ENCODE peak calls at places on chromosomes 3 and 15, in nine cellular contexts. L is aorta, Z is T-cell, I is pons, B is HEK293T, S is AG08395, C is mucosa of gallbladder, K is SK-N-SH, H is NCI-H1930. F is an unnamed sample.

GRCh38 chr15:69181419-69181818 is 21.0 kb downstream of the GLCE start:
- DNase-seq in H (no peak), L (no peak), B (no peak), Z (no peak), C (no peak), S (peak), K (peak), I (no peak), F (no peak)

GRCh38 chr3:54897028-54897711 is 30.7 kb downstream of the LRTM1 start:
- DNase-seq in B (no peak), S (peak), C (no peak), I (no peak), H (no peak), L (no peak), Z (no peak), K (no peak), F (no peak)

GRCh38 chr3:160618363-160618762 is 53.0 kb upstream of the KPNA4 start:
- DNase-seq in I (no peak), Z (no peak), S (no peak), B (peak), L (no peak), H (no peak), C (peak), K (no peak), F (no peak)

GRCh38 chr3:194163697-194164096 is 27.7 kb downstream of the HES1 start:
- DNase-seq in L (no peak), K (no peak), Z (no peak), S (no peak), C (no peak), B (no peak), I (no peak), H (no peak), F (no peak)

GRCh38 chr15:51004103-51004536 is 90.6 kb downstream of the TNFAIP8L3 start:
- DNase-seq in L (no peak), B (no peak), Z (no peak), H (no peak), I (no peak), K (no peak), C (no peak), S (peak), F (no peak)

GRCh38 chr3:194381460-194381875 is 11.9 kb upstream of the LRRC15 start:
- DNase-seq in I (peak), H (no peak), B (no peak), Z (no peak), K (peak), C (no peak), S (no peak), L (no peak), F (no peak)

GRCh38 chr3:49869525-49870126 is at the start of gene CAMKV:
- DNase-seq in C (no peak), B (peak), S (no peak), K (peak), H (peak), Z (no peak), I (no peak), L (no peak), F (peak)

GRCh38 chr15:70792171-70792573 is 28.8 kb upstream of the UACA start:
- DNase-seq in B (no peak), H (no peak), S (peak), L (no peak), C (no peak), Z (no peak), I (no peak), K (no peak), F (no peak)

GRCh38 chr15:63339836-63340235 is 41.8 kb downstream of the CA12 start:
- DNase-seq in B (no peak), K (no peak), C (no peak), Z (no peak), L (no peak), H (no peak), S (no peak), I (no peak), F (no peak)

GRCh38 chr15:100821327-100821726 is 58.3 kb upstream of the ALDH1A3 start:
- DNase-seq in K (no peak), S (no peak), H (no peak), I (no peak), C (no peak), B (no peak), L (no peak), Z (no peak), F (no peak)

GRCh38 chr3:189212681-189213080 is 40.9 kb downstream of the TPRG1 start:
- DNase-seq in Z (no peak), K (no peak), H (no peak), I (no peak), L (no peak), C (no peak), B (no peak), S (no peak), F (no peak)

GRCh38 chr15:71048913-71049675 is 66.2 kb upstream of the THSD4 start:
- DNase-seq in C (no peak), S (peak), K (no peak), Z (no peak), L (no peak), H (no peak), I (no peak), B (no peak), F (no peak)

GRCh38 chr3:100429187-100429586 is 27.8 kb downstream of the LNP1 start:
- DNase-seq in L (no peak), C (no peak), B (no peak), K (no peak), H (no peak), S (no peak), I (no peak), Z (no peak), F (no peak)

GRCh38 chr3:143092191-143092590 is 27.4 kb upstream of the CHST2 start:
- DNase-seq in L (no peak), S (no peak), H (no peak), C (no peak), B (no peak), I (no peak), K (no peak), Z (no peak), F (no peak)

GRCh38 chr3:50090985-50091384 is 2.3 kb downstream of the RBM5 start:
- DNase-seq in I (no peak), Z (no peak), S (no peak), B (no peak), L (no peak), C (no peak), H (no peak), K (no peak), F (no peak)

GRCh38 chr3:13707456-13707855 is 158.5 kb downstream of the FBLN2 start:
- DNase-seq in K (no peak), S (no peak), C (no peak), B (no peak), L (peak), Z (no peak), I (no peak), H (no peak), F (no peak)

GRCh38 chr3:30282052-30282708 is 324.2 kb upstream of the TGFBR2 start:
- DNase-seq in B (no peak), K (no peak), C (no peak), H (no peak), Z (no peak), I (no peak), S (peak), L (no peak), F (no peak)

GRCh38 chr3:116863842-116864626 is 154.5 kb downstream of the TUSC7 start:
- DNase-seq in B (peak), I (peak), K (peak), L (no peak), Z (no peak), S (peak), H (peak), C (no peak), F (no peak)

GRCh38 chr3:125054436-125055164 is 1.2 kb downstream of the HEG1 start:
- DNase-seq in L (no peak), Z (no peak), B (no peak), S (peak), H (no peak), C (no peak), I (peak), K (peak), F (peak)

GRCh38 chr15:75721923-75722870 is 9.5 kb upstream of the CSPG4 start:
- DNase-seq in S (no peak), K (peak), B (no peak), C (no peak), Z (no peak), L (peak), H (no peak), I (no peak), F (no peak)

GRCh38 chr15:99717129-99718024 is 15.9 kb downstream of the LYSMD4 start:
- DNase-seq in C (no peak), Z (no peak), L (peak), B (no peak), I (no peak), S (peak), K (no peak), H (no peak), F (no peak)

GRCh38 chr3:181252626-181253025 is 263.1 kb upstream of the DNAJC19 start:
- DNase-seq in B (peak), K (peak), I (peak), C (no peak), H (peak), L (no peak), S (no peak), Z (no peak), F (no peak)

GRCh38 chr3:37907371-37907770 is 45.7 kb downstream of the CTDSPL start:
- DNase-seq in C (no peak), Z (no peak), K (no peak), B (no peak), S (no peak), I (peak), L (no peak), H (no peak), F (no peak)

GRCh38 chr15:80151148-80151547 is 1.7 kb upstream of the FAH start:
- DNase-seq in B (no peak), H (no peak), L (peak), K (no peak), S (no peak), I (no peak), C (no peak), Z (no peak), F (no peak)

GRCh38 chr3:132083159-132083558 is 48.3 kb upstream of the CPNE4 start:
- DNase-seq in H (no peak), I (no peak), K (no peak), S (no peak), C (no peak), L (no peak), B (no peak), Z (no peak), F (no peak)

GRCh38 chr15:74294010-74294409 is 57.9 kb downstream of the CCDC33 start:
- DNase-seq in Z (no peak), K (no peak), H (no peak), C (no peak), L (no peak), S (no peak), B (no peak), I (no peak), F (no peak)

GRCh38 chr3:188084751-188085595 is 69.0 kb upstream of the LPP start:
- DNase-seq in L (no peak), C (no peak), B (no peak), H (no peak), Z (no peak), S (no peak), I (no peak), K (no peak), F (no peak)

GRCh38 chr3:88219138-88219792 is 69.5 kb downstream of the C3orf38 start:
- DNase-seq in K (peak), B (peak), S (peak), L (no peak), H (peak), I (peak), C (peak), Z (no peak), F (no peak)

GRCh38 chr3:112619295-112619694 is 21.6 kb downstream of the CCDC80 start:
- DNase-seq in Z (no peak), K (no peak), I (no peak), S (peak), B (no peak), L (no peak), H (no peak), C (no peak), F (no peak)

GRCh38 chr3:147702499-147702898 is 293.3 kb downstream of the ZIC1 start:
- DNase-seq in S (no peak), L (no peak), Z (no peak), C (no peak), H (no peak), I (no peak), K (no peak), B (no peak), F (no peak)

GRCh38 chr3:153163349-153164008 is 1.5 kb downstream of the RAP2B start:
- DNase-seq in L (no peak), H (no peak), S (no peak), K (no peak), C (no peak), I (peak), B (peak), Z (no peak), F (no peak)

GRCh38 chr3:27696906-27697305 is 25.2 kb downstream of the EOMES start:
- DNase-seq in L (no peak), S (no peak), Z (no peak), C (no peak), K (no peak), I (no peak), H (no peak), B (no peak), F (no peak)

GRCh38 chr3:20511863-20512262 is 325.9 kb upstream of the SGO1 start:
- DNase-seq in Z (no peak), B (peak), K (peak), I (peak), C (no peak), L (no peak), H (peak), S (peak), F (no peak)

F was measured in activated T-helper 1 cell treated with anti-CD3 and anti-CD28 coated beads, Interleukin-12 subunit alpha, Interleukin-12 subunit beta, Interleukin-2, Interleukin-4 antibody, amounts not matched to agents 30 ng/mL and 10 ng/mL and 1 ng/mL, durations not matched to agents 14 hours and 24 hours and 36 hours.